ENCODE peak calls at places on chromosomes 13 and 19, in five cellular contexts. P is HL-60, W is pancreas, G is ovary, X is body of pancreas. Q is an unnamed sample.

GRCh38 chr13:93218583-93218982 is 8.0 kb upstream of the GPC6 start:
- DNase-seq in G (no peak), X (no peak), P (no peak), W (no peak), Q (no peak)

GRCh38 chr19:47740866-47741519 is 4.4 kb upstream of the NOP53 start:
- DNase-seq in X (no peak), W (peak), P (no peak), G (no peak), Q (no peak)

GRCh38 chr13:58587183-58587582 is 955.6 kb downstream of the PCDH17 start:
- DNase-seq in P (peak), G (no peak), W (no peak), X (no peak), Q (no peak)

GRCh38 chr13:25840261-25840660 is 211.6 kb downstream of the SHISA2 start:
- DNase-seq in P (no peak), G (no peak), W (no peak), X (no peak), Q (no peak)

GRCh38 chr19:8361921-8362793 is 1.8 kb upstream of the ANGPTL4 start:
- DNase-seq in W (peak), X (peak), P (no peak), G (peak), Q (peak)

GRCh38 chr13:46660408-46660807 is 107.4 kb downstream of the LRCH1 start:
- DNase-seq in W (no peak), G (no peak), P (no peak), X (no peak), Q (no peak)

GRCh38 chr13:57629391-57629804 is 2.1 kb upstream of the PCDH17 start:
- DNase-seq in W (peak), P (no peak), G (no peak), X (peak), Q (no peak)

GRCh38 chr13:41505209-41505835 is 48.0 kb downstream of the RGCC start:
- DNase-seq in W (no peak), P (no peak), X (no peak), G (no peak), Q (no peak)

GRCh38 chr19:17309962-17310461 is 649 bp downstream of the DDA1 start:
- DNase-seq in P (no peak), G (no peak), W (no peak), X (no peak), Q (no peak)

GRCh38 chr13:111388851-111389500 is 68.5 kb downstream of the TEX29 start:
- DNase-seq in P (no peak), X (no peak), W (no peak), G (no peak), Q (no peak)

GRCh38 chr13:51814825-51815650 is 11.1 kb upstream of the DHRS12 start:
- DNase-seq in X (peak), W (peak), G (no peak), P (no peak), Q (peak)

GRCh38 chr19:58196911-58197616 is 14.2 kb downstream of the ZNF274 start:
- DNase-seq in G (no peak), W (no peak), P (peak), X (no peak), Q (no peak)

GRCh38 chr13:110425444-110425780 is 118.3 kb downstream of the COL4A2 start:
- DNase-seq in X (no peak), W (no peak), P (no peak), G (no peak), Q (no peak)

GRCh38 chr13:73938375-73939070 is 195.7 kb downstream of the KLF12 start:
- DNase-seq in G (no peak), P (no peak), W (no peak), X (no peak), Q (no peak)

GRCh38 chr19:29329460-29330134 is 116.6 kb upstream of the UQCRFS1 start:
- DNase-seq in X (no peak), G (no peak), W (no peak), P (no peak), Q (no peak)

GRCh38 chr13:62933809-62934208 is 1518.2 kb upstream of the PCDH20 start:
- DNase-seq in X (no peak), G (no peak), P (no peak), W (no peak), Q (no peak)

GRCh38 chr19:5665781-5666513 is 14.4 kb downstream of the MICOS13 start:
- DNase-seq in W (peak), G (no peak), X (no peak), P (no peak), Q (no peak)

GRCh38 chr19:48501446-48501960 is 10.1 kb downstream of the LMTK3 start:
- DNase-seq in X (peak), P (peak), G (no peak), W (peak), Q (no peak)

GRCh38 chr19:6610934-6611370 is 20.0 kb upstream of the CD70 start:
- DNase-seq in P (no peak), G (no peak), W (no peak), X (no peak), Q (no peak)

GRCh38 chr13:28492527-28493367 is 2.2 kb downstream of the FLT1 start:
- DNase-seq in G (no peak), W (no peak), X (no peak), P (no peak), Q (no peak)

GRCh38 chr13:23570099-23570926 is at the start of gene TNFRSF19:
- DNase-seq in W (no peak), G (no peak), X (peak), P (no peak), Q (peak)

GRCh38 chr19:40420766-40421467 is 4.9 kb downstream of the SERTAD1 start:
- DNase-seq in X (peak), P (no peak), W (peak), G (peak), Q (peak)

GRCh38 chr19:45767410-45767880 is 1.6 kb downstream of the SIX5 start:
- DNase-seq in W (peak), P (no peak), G (peak), X (peak), Q (peak)

GRCh38 chr13:40383132-40383531 is 283.3 kb downstream of the FOXO1 start:
- DNase-seq in P (no peak), X (no peak), W (no peak), G (no peak), Q (no peak)

GRCh38 chr19:8525401-8525684 is 11.4 kb upstream of the ZNF414 start:
- DNase-seq in X (no peak), G (no peak), W (no peak), P (no peak), Q (no peak)

GRCh38 chr19:56314018-56314583 is 538 bp downstream of the ZSCAN5A start:
- DNase-seq in P (no peak), G (no peak), X (no peak), W (no peak), Q (no peak)

GRCh38 chr19:43562698-43563241 is 12.6 kb downstream of the XRCC1 start:
- DNase-seq in W (peak), G (no peak), X (peak), P (peak), Q (peak)

GRCh38 chr19:50001158-50001557 is 24.0 kb downstream of the VRK3 start:
- DNase-seq in G (no peak), W (no peak), P (peak), X (no peak), Q (no peak)

GRCh38 chr13:61608138-61608537 is 192.5 kb upstream of the PCDH20 start:
- DNase-seq in G (no peak), W (no peak), P (no peak), X (no peak), Q (no peak)

GRCh38 chr19:29381353-29382203 is 144.2 kb upstream of the VSTM2B start:
- DNase-seq in G (no peak), P (no peak), W (no peak), X (no peak), Q (no peak)

GRCh38 chr19:36460046-36460445 is 29.3 kb downstream of the ZNF566 start:
- DNase-seq in G (no peak), W (no peak), P (no peak), X (no peak), Q (no peak)

GRCh38 chr13:47076536-47076935 is 179.7 kb upstream of the HTR2A start:
- DNase-seq in P (no peak), G (no peak), X (no peak), W (no peak), Q (no peak)

GRCh38 chr19:40163541-40164129 is 27.6 kb upstream of the MAP3K10 start:
- DNase-seq in G (no peak), W (no peak), P (no peak), X (no peak), Q (no peak)

GRCh38 chr19:40623403-40624239 is 22.5 kb downstream of the LTBP4 start:
- DNase-seq in P (no peak), W (no peak), G (no peak), X (peak), Q (no peak)

GRCh38 chr13:71254384-71254783 is 612.6 kb downstream of the DACH1 start:
- DNase-seq in X (no peak), P (no peak), G (no peak), W (no peak), Q (no peak)

GRCh38 chr19:33461256-33462111 is 60.1 kb downstream of the PEPD start:
- DNase-seq in W (no peak), X (no peak), G (no peak), P (no peak), Q (no peak)

GRCh38 chr13:33270906-33271538 is 14.5 kb downstream of the STARD13 start:
- DNase-seq in W (no peak), X (no peak), P (no peak), G (no peak), Q (no peak)

GRCh38 chr13:30692108-30692507 is 43.2 kb upstream of the ALOX5AP start:
- DNase-seq in P (no peak), G (no peak), X (no peak), W (no peak), Q (no peak)

GRCh38 chr13:30685320-30685859 is 50.0 kb upstream of the ALOX5AP start:
- DNase-seq in P (no peak), G (no peak), X (no peak), W (no peak), Q (no peak)

GRCh38 chr13:30685987-30686386 is 49.4 kb upstream of the ALOX5AP start:
- DNase-seq in X (no peak), G (no peak), P (no peak), W (no peak), Q (no peak)

GRCh38 chr13:30690282-30691188 is 44.8 kb upstream of the ALOX5AP start:
- DNase-seq in W (no peak), G (peak), X (peak), P (peak), Q (peak)

DNA sequence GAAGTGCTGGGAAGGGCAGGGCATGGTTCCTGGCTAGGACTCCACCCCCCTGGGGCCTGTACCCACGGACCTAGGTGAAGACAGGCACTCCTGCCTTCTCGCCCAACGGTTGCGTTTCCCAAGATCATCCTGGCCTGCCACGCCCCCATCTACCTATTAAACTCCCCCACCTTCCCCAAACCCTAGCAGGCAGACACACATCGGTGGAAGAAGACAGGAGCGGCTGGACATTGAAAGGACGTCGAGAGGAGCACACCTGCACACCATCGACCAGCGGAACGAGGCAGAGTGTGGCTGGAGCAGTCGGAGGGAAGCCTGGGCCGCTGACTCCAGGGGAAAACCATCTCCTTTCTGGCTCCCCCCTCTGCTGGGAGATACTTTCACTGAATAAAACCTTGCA is 45.6 kb upstream of the ALOX5AP start:
- DNase-seq in X (no peak), G (no peak), P (no peak), W (no peak), Q (no peak)
- H3K4me3 ChIP-seq in X (no peak), G (no peak), P (no peak), W (no peak), Q (peak)

GRCh38 chr19:1418951-1419735 is 11.8 kb downstream of the DAZAP1 start:
- DNase-seq in X (no peak), P (no peak), G (no peak), W (peak), Q (no peak)
- H3K4me3 ChIP-seq in X (no peak), P (no peak), G (no peak), W (no peak), Q (no peak)

GRCh38 chr13:102394158-102395053 is 7.4 kb downstream of the FGF14 start:
- DNase-seq in X (peak), W (peak), P (peak), G (peak), Q (peak)
- H3K4me3 ChIP-seq in X (peak), W (peak), P (peak), G (peak), Q (peak)

DNA sequence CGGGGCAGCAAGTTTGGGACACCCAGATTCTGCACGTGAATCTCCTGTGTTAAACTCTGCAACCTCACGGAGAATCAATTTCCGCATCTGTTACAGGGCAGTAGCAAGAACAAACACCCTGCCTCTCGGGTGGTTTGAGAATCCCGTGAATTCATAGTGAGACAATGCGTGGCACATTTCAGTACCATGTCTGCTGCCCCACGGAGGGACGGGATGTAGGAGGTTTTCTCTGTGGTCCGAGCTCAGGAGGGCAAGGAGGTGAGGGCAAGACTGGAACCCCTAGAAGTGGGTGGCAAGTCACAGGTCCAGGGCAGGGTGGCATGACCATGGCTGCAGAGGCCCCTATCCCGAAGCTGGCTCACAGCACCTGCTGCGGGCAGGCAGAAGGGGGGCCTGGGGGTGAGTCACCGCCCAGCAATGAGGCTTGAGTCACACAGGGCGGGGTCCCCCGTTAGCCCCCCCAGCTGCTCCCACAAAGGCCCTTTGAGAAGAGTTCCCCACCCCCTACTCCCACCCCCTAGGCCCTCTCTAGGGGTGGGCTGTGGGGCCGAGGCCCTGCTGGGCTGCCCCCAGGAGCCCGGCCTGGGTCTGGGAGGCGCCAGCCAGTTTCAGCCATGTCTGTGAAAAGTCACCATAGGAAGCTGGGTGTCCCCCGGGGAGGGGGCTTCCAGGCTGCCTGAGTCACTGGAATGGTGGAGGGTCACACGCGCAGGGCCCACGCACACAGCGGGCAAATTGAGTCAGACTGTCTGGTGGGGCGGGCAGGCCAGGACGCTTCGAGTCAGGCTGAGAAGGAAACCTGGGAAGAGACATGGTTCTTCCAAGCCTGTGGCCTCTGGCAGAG is 25.8 kb upstream of the NANOS3 start:
- DNase-seq in W (peak), G (peak), X (peak), P (no peak), Q (peak)
- H3K4me3 ChIP-seq in W (peak), G (peak), X (no peak), P (peak), Q (peak)

DNA sequence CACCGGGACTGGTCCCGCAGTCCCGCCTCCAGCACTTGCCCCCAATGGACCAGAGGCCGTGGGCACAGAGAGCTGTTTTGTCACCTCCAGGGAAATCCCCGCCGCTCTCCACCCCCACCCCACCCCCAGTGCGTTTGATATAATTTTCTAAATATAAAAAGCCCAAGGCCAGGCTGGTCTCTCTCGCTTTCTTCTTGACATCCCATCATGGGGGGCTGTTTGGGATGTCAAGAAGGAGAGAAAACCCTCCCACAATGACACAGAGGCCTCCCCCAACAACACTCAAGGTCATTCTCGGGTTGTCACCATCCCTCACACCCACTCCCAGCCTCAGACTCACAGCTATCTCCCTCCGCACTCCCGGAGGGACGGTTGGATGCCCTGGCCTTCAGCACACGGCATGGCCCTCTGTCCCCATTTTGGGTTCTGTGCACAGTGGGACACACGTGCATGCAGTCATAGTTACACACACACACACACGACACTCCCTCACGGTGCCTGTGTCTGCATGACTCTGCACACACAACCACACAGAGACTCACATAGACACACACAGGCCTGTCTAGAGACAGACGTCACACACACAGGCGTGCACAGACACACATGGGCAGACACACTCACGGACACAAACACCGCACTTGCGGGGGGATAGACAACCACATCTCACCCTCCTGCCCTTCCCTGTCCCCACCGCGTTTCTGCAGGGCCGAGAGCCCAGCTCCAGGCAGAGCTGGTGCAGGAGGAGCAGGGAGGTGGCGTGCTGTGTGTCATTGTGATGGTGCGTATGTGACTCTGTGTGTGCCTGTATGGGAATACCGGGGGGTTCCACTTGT is 4.8 kb upstream of the NFIC start:
- DNase-seq in G (no peak), P (no peak), X (no peak), W (no peak), Q (no peak)
- H3K4me3 ChIP-seq in G (peak), P (peak), X (no peak), W (peak), Q (peak)

GRCh38 chr19:42375415-42376176 is 14.5 kb downstream of the CNFN start:
- DNase-seq in P (no peak), W (no peak), G (no peak), X (no peak), Q (no peak)

GRCh38 chr19:42370667-42371066 is 19.4 kb downstream of the CNFN start:
- DNase-seq in W (no peak), X (no peak), G (no peak), P (no peak), Q (no peak)

GRCh38 chr19:42378225-42378929 is 11.7 kb downstream of the CNFN start:
- DNase-seq in X (no peak), P (no peak), G (no peak), W (no peak), Q (no peak)

GRCh38 chr19:42376177-42376555 is 13.9 kb downstream of the CNFN start:
- DNase-seq in P (no peak), G (no peak), X (no peak), W (no peak), Q (no peak)

DNA sequence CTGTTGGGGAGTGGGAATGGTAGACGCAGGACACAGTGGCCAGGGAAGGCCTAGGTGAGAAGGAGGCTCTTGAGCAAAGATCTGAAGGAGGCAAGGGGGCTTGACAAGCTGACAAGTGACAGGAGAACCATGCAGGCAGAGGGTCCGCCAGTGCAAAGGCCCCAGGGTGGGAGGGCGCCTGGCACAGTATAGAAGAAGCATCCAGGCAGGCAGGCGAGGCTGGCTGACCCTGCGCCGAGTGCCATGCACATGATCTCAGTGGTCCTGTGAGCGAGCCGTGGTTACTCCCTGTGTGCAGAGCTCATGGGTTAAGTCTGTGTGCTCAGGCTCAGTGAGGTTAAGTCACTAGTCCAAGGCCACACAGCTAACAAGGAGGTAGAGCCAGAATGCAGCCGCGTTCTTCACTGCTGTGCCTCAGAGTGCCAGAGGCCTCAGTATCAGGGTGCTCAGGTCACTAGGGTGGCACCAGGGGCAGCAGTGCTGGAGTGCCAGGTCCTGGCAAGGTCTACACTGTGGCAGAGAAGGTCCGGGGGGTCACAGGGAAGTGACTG is 15.2 kb downstream of the CNFN start:
- DNase-seq in X (no peak), W (no peak), P (no peak), G (no peak), Q (no peak)
- H3K4me3 ChIP-seq in X (no peak), W (no peak), P (no peak), G (no peak), Q (no peak)

GRCh38 chr19:19563348-19563848 is 25.3 kb downstream of the CILP2 start:
- DNase-seq in W (no peak), G (no peak), P (no peak), X (no peak), Q (no peak)

GRCh38 chr19:19562665-19563347 is 24.7 kb downstream of the CILP2 start:
- DNase-seq in G (no peak), W (no peak), P (no peak), X (no peak), Q (no peak)

GRCh38 chr19:19559942-19560341 is 21.9 kb downstream of the CILP2 start:
- DNase-seq in X (no peak), G (no peak), W (no peak), P (no peak), Q (no peak)

GRCh38 chr19:19558636-19559035 is 20.6 kb downstream of the CILP2 start:
- DNase-seq in G (no peak), X (no peak), W (no peak), P (no peak), Q (no peak)

GRCh38 chr19:19561946-19562664 is 24.0 kb downstream of the CILP2 start:
- DNase-seq in X (no peak), W (no peak), G (no peak), P (no peak), Q (no peak)
- H3K4me3 ChIP-seq in X (no peak), W (no peak), G (no peak), P (no peak), Q (no peak)